ENCODE peak calls at places on chromosomes 5 and 9, in four cellular contexts. M is dorsolateral prefrontal cortex; K is stimulated activated CD8-positive, alpha-beta memory T cell treated with anti-CD3 and anti-CD28 coated beads, Interleukin-4, amount 100 ng/mL, for 48 hours; Q is Panc1. A is an unnamed sample.

GRCh38 chr5:53446908-53447307 is 33.5 kb upstream of the FST start:
- DNase-seq in Q (no peak), M (no peak), K (no peak), A (no peak)

GRCh38 chr9:122464633-122465567 is 12.8 kb downstream of the OR1J1 start:
- DNase-seq in Q (no peak), M (peak), K (peak), A (peak)

GRCh38 chr9:101738566-101739183 is at the start of gene GRIN3A:
- DNase-seq in Q (no peak), K (no peak), M (peak), A (no peak)

GRCh38 chr5:86909461-86909881 is 291.7 kb downstream of the COX7C start:
- DNase-seq in M (no peak), K (no peak), Q (peak), A (no peak)

GRCh38 chr5:113612060-113612496 is 98.6 kb downstream of the YTHDC2 start:
- DNase-seq in K (no peak), M (no peak), Q (no peak), A (no peak)

GRCh38 chr5:56053363-56053762 is 58.6 kb upstream of the IL6ST start:
- DNase-seq in K (no peak), M (no peak), Q (no peak), A (no peak)

GRCh38 chr5:147822686-147823491 is 8.6 kb downstream of the SPINK1 start:
- DNase-seq in Q (peak), K (peak), M (peak), A (peak)

GRCh38 chr5:155274484-155274883 is 260.9 kb downstream of the KIF4B start:
- DNase-seq in Q (no peak), M (no peak), K (no peak), A (no peak)

GRCh38 chr5:113123563-113123962 is 147.0 kb downstream of the DCP2 start:
- DNase-seq in M (no peak), K (no peak), Q (no peak), A (no peak)

GRCh38 chr5:132457371-132458225 is 33.0 kb downstream of the IRF1 start:
- DNase-seq in K (no peak), M (no peak), Q (no peak), A (no peak)

GRCh38 chr5:122151640-122152039 is 22.3 kb downstream of the ZNF474 start:
- DNase-seq in M (no peak), K (no peak), Q (no peak), A (no peak)

GRCh38 chr5:144511581-144512072 is 341.0 kb downstream of the KCTD16 start:
- DNase-seq in K (no peak), Q (no peak), M (no peak), A (no peak)

GRCh38 chr9:93906182-93906880 is 48.8 kb downstream of the BARX1 start:
- DNase-seq in Q (no peak), M (no peak), K (no peak), A (no peak)

GRCh38 chr9:11821541-11821940 is 871.6 kb upstream of the TYRP1 start:
- DNase-seq in M (no peak), K (no peak), Q (no peak), A (no peak)

GRCh38 chr9:124779368-124780059 is 2.6 kb downstream of the OLFML2A start:
- DNase-seq in K (no peak), Q (no peak), M (peak), A (no peak)

GRCh38 chr9:78713746-78714405 is 417.0 kb downstream of the PSAT1 start:
- DNase-seq in K (no peak), M (no peak), Q (no peak), A (no peak)

GRCh38 chr9:114769664-114770063 is 36.2 kb downstream of the TNFSF15 start:
- DNase-seq in K (no peak), Q (no peak), M (no peak), A (no peak)

GRCh38 chr5:132764671-132765070 is 12.4 kb downstream of the SEPTIN8 start:
- DNase-seq in K (no peak), M (peak), Q (no peak), A (no peak)

GRCh38 chr9:88477300-88477751 is 57.7 kb upstream of the NXNL2 start:
- DNase-seq in M (no peak), K (no peak), Q (no peak), A (no peak)

A was measured in memory B cell.